ENCODE peak calls at places on chromosomes 3 and 15, in ten cellular contexts. F is globus pallidus; A is activated naive CD8-positive, alpha-beta T cell treated with anti-CD3 and anti-CD28 coated beads, Interleukin-2, amount 50 U/mL, for 24 hours; M is AG10803; W is T-helper 2 cell; J is HepG2; R is effector CD4-positive, alpha-beta T cell; B is activated T-cell treated with anti-CD3 and anti-CD28 coated beads for 24 hours; Y is SW 1271; V is ELF-1. I is an unnamed sample.

GRCh38 chr3:130963878-130964277 is 62.7 kb downstream of the ASTE1 start:
- DNase-seq in J (peak), W (no peak), R (no peak), F (peak), M (peak), A (no peak), Y (peak), V (no peak), B (no peak), I (peak)

GRCh38 chr15:56732135-56732880 is 1.0 kb downstream of the ZNF280D start:
- DNase-seq in Y (no peak), B (no peak), R (no peak), W (no peak), F (no peak), M (peak), A (no peak), V (peak), J (peak), I (peak)

GRCh38 chr15:69390575-69390974 is 23.6 kb upstream of the KIF23 start:
- DNase-seq in Y (no peak), B (no peak), F (no peak), M (peak), W (no peak), A (no peak), V (no peak), J (no peak), R (no peak), I (peak)

GRCh38 chr15:64926661-64927060 is 15.0 kb downstream of the ANKDD1A start:
- DNase-seq in F (no peak), J (no peak), Y (no peak), R (no peak), V (no peak), W (no peak), B (no peak), M (no peak), A (no peak), I (no peak)

GRCh38 chr3:189144645-189145044 is 27.1 kb upstream of the TPRG1 start:
- DNase-seq in W (no peak), M (peak), R (peak), J (no peak), F (no peak), A (no peak), V (no peak), Y (no peak), B (no peak), I (no peak)

GRCh38 chr3:126782554-126782953 is 78.5 kb downstream of the CHCHD6 start:
- DNase-seq in F (no peak), R (no peak), J (no peak), B (no peak), V (peak), W (no peak), Y (peak), A (no peak), M (peak), I (peak)

GRCh38 chr15:44726568-44727461 is 9.5 kb upstream of the TRIM69 start:
- DNase-seq in V (peak), J (peak), B (peak), W (no peak), Y (peak), A (peak), R (peak), F (no peak), M (peak), I (peak)

GRCh38 chr15:95825672-95826387 is 504.7 kb upstream of the NR2F2 start:
- DNase-seq in R (no peak), M (no peak), B (no peak), A (no peak), Y (no peak), F (no peak), J (no peak), W (no peak), V (no peak), I (no peak)

GRCh38 chr15:58525926-58526538 is 94.2 kb downstream of the LIPC start:
- DNase-seq in R (no peak), V (no peak), F (no peak), A (no peak), Y (no peak), W (no peak), B (no peak), J (no peak), M (peak), I (no peak)

GRCh38 chr15:41284425-41285177 is 47.8 kb downstream of the OIP5 start:
- DNase-seq in F (peak), J (peak), M (peak), V (no peak), W (no peak), R (no peak), B (peak), Y (no peak), A (no peak), I (peak)

GRCh38 chr3:133570937-133571320 is 2.6 kb upstream of the CDV3 start:
- DNase-seq in A (no peak), Y (no peak), R (no peak), J (no peak), F (no peak), M (peak), V (no peak), B (no peak), W (no peak), I (no peak)

GRCh38 chr3:95654567-95655362 is 1159.6 kb upstream of the EPHA6 start:
- DNase-seq in A (no peak), V (no peak), B (no peak), Y (no peak), J (no peak), M (no peak), W (no peak), F (no peak), R (no peak), I (no peak)

GRCh38 chr15:37586976-37587375 is 347.5 kb upstream of the TMCO5A start:
- DNase-seq in V (no peak), Y (no peak), A (no peak), R (no peak), F (no peak), J (no peak), M (peak), B (no peak), W (no peak), I (peak)

GRCh38 chr3:143301502-143301901 is 181.9 kb downstream of the CHST2 start:
- DNase-seq in A (no peak), J (no peak), M (no peak), V (no peak), Y (no peak), B (no peak), R (no peak), F (no peak), W (no peak), I (no peak)

GRCh38 chr15:89893696-89894450 is at the start of gene AP3S2:
- DNase-seq in A (peak), Y (peak), W (peak), J (peak), M (peak), R (peak), B (peak), V (peak), F (peak), I (peak)

GRCh38 chr3:165854696-165855095 is 17.5 kb upstream of the BCHE start:
- DNase-seq in F (no peak), V (no peak), A (no peak), W (no peak), J (peak), R (no peak), B (no peak), Y (no peak), M (no peak), I (peak)

GRCh38 chr3:101252897-101253296 is 67.5 kb downstream of the IMPG2 start:
- DNase-seq in R (no peak), B (no peak), V (no peak), M (no peak), F (no peak), W (no peak), Y (no peak), A (no peak), J (no peak), I (no peak)

GRCh38 chr15:87287156-87287555 is 969.4 kb downstream of the NTRK3 start:
- DNase-seq in F (no peak), V (peak), R (no peak), W (no peak), Y (no peak), A (no peak), J (no peak), M (peak), B (no peak), I (peak)

GRCh38 chr15:25732191-25732590 is 130.9 kb downstream of the ATP10A start:
- DNase-seq in Y (no peak), W (no peak), A (no peak), V (no peak), J (no peak), F (no peak), R (no peak), M (no peak), B (no peak), I (no peak)

GRCh38 chr15:38217788-38218609 is 34.6 kb upstream of the SPRED1 start:
- DNase-seq in W (no peak), A (no peak), F (no peak), J (no peak), Y (no peak), B (no peak), R (no peak), M (peak), V (no peak), I (no peak)

GRCh38 chr3:53350652-53351051 is 3.3 kb upstream of the DCP1A start:
- DNase-seq in M (no peak), J (peak), B (no peak), A (no peak), V (peak), F (peak), Y (no peak), W (no peak), R (no peak), I (no peak)

GRCh38 chr15:58793862-58794261 is 22.8 kb downstream of the MINDY2 start:
- DNase-seq in J (peak), W (no peak), Y (no peak), M (no peak), B (no peak), R (no peak), V (peak), F (no peak), A (no peak), I (no peak)

GRCh38 chr15:91915576-91915975 is 62.1 kb downstream of the SLCO3A1 start:
- DNase-seq in B (no peak), Y (no peak), F (no peak), R (no peak), V (no peak), J (no peak), M (no peak), W (no peak), A (no peak), I (no peak)

GRCh38 chr3:186413615-186414415 is 51.8 kb upstream of the DGKG start:
- DNase-seq in R (no peak), W (no peak), A (peak), J (no peak), F (peak), Y (no peak), B (no peak), V (peak), M (peak), I (peak)

GRCh38 chr3:53192608-53193007 is 31.6 kb downstream of the PRKCD start:
- DNase-seq in A (no peak), J (no peak), F (no peak), W (no peak), V (no peak), Y (no peak), R (no peak), B (no peak), M (no peak), I (no peak)

GRCh38 chr3:21447471-21448205 is 303.4 kb downstream of the ZNF385D start:
- DNase-seq in F (no peak), R (no peak), A (no peak), B (no peak), W (no peak), J (no peak), Y (no peak), M (peak), V (no peak), I (peak)